ENCODE peak calls at places on chromosome 19, in ten cellular contexts. One of them, this sample, is unnamed.

GRCh38 chr19:55813906-55814305 is 17.9 kb downstream of the NLRP11 start:
- DNase-seq in IMR-90: no peak
- DNase-seq in EH: no peak
- DNase-seq in NCI-H2081: no peak
- DNase-seq in stimulated activated CD4-positive, alpha-beta T cell treated with anti-CD3 and anti-CD28 coated beads, Interleukin-4, amount 100 ng/mL, for 48 hours: no peak
- DNase-seq in activated CD4-positive, alpha-beta T cell treated with anti-CD3 and anti-CD28 coated beads, Interleukin-2, amount 50 U/mL, for 48 hours: no peak
- DNase-seq in RCC 7860: no peak
- DNase-seq in neuronal stem cell: no peak
- DNase-seq in retina: no peak
- DNase-seq in astrocyte of the spinal cord: no peak
- DNase-seq in this sample: no peak

GRCh38 chr19:48726573-48726972 is 7.0 kb upstream of the MAMSTR start:
- DNase-seq in IMR-90: no peak
- DNase-seq in EH: no peak
- DNase-seq in NCI-H2081: no peak
- DNase-seq in stimulated activated CD4-positive, alpha-beta T cell treated with anti-CD3 and anti-CD28 coated beads, Interleukin-4, amount 100 ng/mL, for 48 hours: no peak
- DNase-seq in activated CD4-positive, alpha-beta T cell treated with anti-CD3 and anti-CD28 coated beads, Interleukin-2, amount 50 U/mL, for 48 hours: no peak
- DNase-seq in RCC 7860: no peak
- DNase-seq in neuronal stem cell: no peak
- DNase-seq in retina: no peak
- DNase-seq in astrocyte of the spinal cord: no peak
- DNase-seq in this sample: no peak

GRCh38 chr19:4968462-4969291 is at the start of gene KDM4B:
- DNase-seq in IMR-90: peak
- DNase-seq in EH: peak
- DNase-seq in NCI-H2081: peak
- DNase-seq in stimulated activated CD4-positive, alpha-beta T cell treated with anti-CD3 and anti-CD28 coated beads, Interleukin-4, amount 100 ng/mL, for 48 hours: peak
- DNase-seq in activated CD4-positive, alpha-beta T cell treated with anti-CD3 and anti-CD28 coated beads, Interleukin-2, amount 50 U/mL, for 48 hours: peak
- DNase-seq in RCC 7860: peak
- DNase-seq in neuronal stem cell: peak
- DNase-seq in retina: peak
- DNase-seq in astrocyte of the spinal cord: peak
- DNase-seq in this sample: peak

GRCh38 chr19:43936219-43936618 is 1.1 kb upstream of the ZNF45 start:
- DNase-seq in IMR-90: no peak
- DNase-seq in EH: no peak
- DNase-seq in NCI-H2081: no peak
- DNase-seq in stimulated activated CD4-positive, alpha-beta T cell treated with anti-CD3 and anti-CD28 coated beads, Interleukin-4, amount 100 ng/mL, for 48 hours: no peak
- DNase-seq in activated CD4-positive, alpha-beta T cell treated with anti-CD3 and anti-CD28 coated beads, Interleukin-2, amount 50 U/mL, for 48 hours: no peak
- DNase-seq in RCC 7860: no peak
- DNase-seq in neuronal stem cell: no peak
- DNase-seq in retina: no peak
- DNase-seq in astrocyte of the spinal cord: no peak
- DNase-seq in this sample: no peak

GRCh38 chr19:49639401-49640112 is 386 bp downstream of the RRAS start:
- DNase-seq in IMR-90: no peak
- DNase-seq in EH: no peak
- DNase-seq in NCI-H2081: no peak
- DNase-seq in stimulated activated CD4-positive, alpha-beta T cell treated with anti-CD3 and anti-CD28 coated beads, Interleukin-4, amount 100 ng/mL, for 48 hours: no peak
- DNase-seq in activated CD4-positive, alpha-beta T cell treated with anti-CD3 and anti-CD28 coated beads, Interleukin-2, amount 50 U/mL, for 48 hours: no peak
- DNase-seq in RCC 7860: no peak
- DNase-seq in neuronal stem cell: peak
- DNase-seq in retina: peak
- DNase-seq in astrocyte of the spinal cord: no peak
- DNase-seq in this sample: no peak

GRCh38 chr19:55080121-55080914 is 4.6 kb downstream of the EPS8L1 start:
- DNase-seq in IMR-90: peak
- DNase-seq in EH: peak
- DNase-seq in NCI-H2081: peak
- DNase-seq in stimulated activated CD4-positive, alpha-beta T cell treated with anti-CD3 and anti-CD28 coated beads, Interleukin-4, amount 100 ng/mL, for 48 hours: peak
- DNase-seq in activated CD4-positive, alpha-beta T cell treated with anti-CD3 and anti-CD28 coated beads, Interleukin-2, amount 50 U/mL, for 48 hours: peak
- DNase-seq in RCC 7860: no peak
- DNase-seq in neuronal stem cell: no peak
- DNase-seq in retina: peak
- DNase-seq in astrocyte of the spinal cord: peak
- DNase-seq in this sample: peak

GRCh38 chr19:50869479-50869878 is 3.8 kb upstream of the KLK2 start:
- DNase-seq in IMR-90: no peak
- DNase-seq in EH: no peak
- DNase-seq in NCI-H2081: no peak
- DNase-seq in stimulated activated CD4-positive, alpha-beta T cell treated with anti-CD3 and anti-CD28 coated beads, Interleukin-4, amount 100 ng/mL, for 48 hours: no peak
- DNase-seq in activated CD4-positive, alpha-beta T cell treated with anti-CD3 and anti-CD28 coated beads, Interleukin-2, amount 50 U/mL, for 48 hours: no peak
- DNase-seq in RCC 7860: no peak
- DNase-seq in neuronal stem cell: no peak
- DNase-seq in retina: no peak
- DNase-seq in astrocyte of the spinal cord: no peak
- DNase-seq in this sample: no peak

GRCh38 chr19:18322318-18322758 is 538 bp downstream of the LSM4 start:
- DNase-seq in IMR-90: peak
- DNase-seq in EH: peak
- DNase-seq in NCI-H2081: peak
- DNase-seq in stimulated activated CD4-positive, alpha-beta T cell treated with anti-CD3 and anti-CD28 coated beads, Interleukin-4, amount 100 ng/mL, for 48 hours: no peak
- DNase-seq in activated CD4-positive, alpha-beta T cell treated with anti-CD3 and anti-CD28 coated beads, Interleukin-2, amount 50 U/mL, for 48 hours: peak
- DNase-seq in RCC 7860: peak
- DNase-seq in neuronal stem cell: no peak
- DNase-seq in retina: peak
- DNase-seq in astrocyte of the spinal cord: peak
- DNase-seq in this sample: no peak